ENCODE peak calls at places on chromosomes 2 and 18, in seven cellular contexts. S is cardiac muscle cell, N is IMR-90, J is iPS DF 6.9, P is H1, B is RWPE2, F is aorta. U is an unnamed sample. For H3K4me1, the result is how much of the 10 kb centered on the place peaks cover.

GRCh38 chr2:62306751-62307468 is 111.0 kb downstream of the B3GNT2 start:
- DNase-seq in F (no peak), P (no peak), N (peak), B (no peak), J (no peak), S (peak), U (peak)

GRCh38 chr2:32965523-32966171 is 18.9 kb downstream of the LTBP1 start:
- DNase-seq in S (no peak), P (no peak), N (no peak), B (no peak), F (no peak), J (no peak), U (no peak)

GRCh38 chr18:13375302-13376255 is 157.0 kb downstream of the LDLRAD4 start:
- DNase-seq in P (no peak), S (peak), N (peak), B (peak), F (peak), J (no peak), U (no peak)

GRCh38 chr2:229342376-229342775 is 71.3 kb upstream of the PID1 start:
- DNase-seq in N (no peak), J (peak), F (peak), B (no peak), S (peak), P (peak), U (peak)

GRCh38 chr2:1236596-1236995 is 176.7 kb upstream of the TPO start:
- DNase-seq in P (no peak), N (no peak), J (no peak), S (no peak), F (no peak), B (no peak), U (no peak)

GRCh38 chr2:149657393-149657792 is 69.8 kb upstream of the MMADHC start:
- DNase-seq in B (no peak), S (no peak), J (no peak), N (no peak), P (no peak), F (no peak), U (no peak)

GRCh38 chr2:71070294-71071025 is 2.0 kb downstream of the NAGK start:
- DNase-seq in S (peak), P (no peak), B (no peak), N (peak), J (no peak), F (no peak), U (no peak)

GRCh38 chr2:216034065-216034464 is 20.7 kb upstream of the MREG start:
- DNase-seq in B (no peak), J (peak), N (peak), P (peak), F (peak), S (peak), U (peak)

GRCh38 chr2:194842871-194843270 is 814.2 kb upstream of the SLC39A10 start:
- DNase-seq in F (peak), P (no peak), B (no peak), N (no peak), S (no peak), J (no peak), U (peak)

GRCh38 chr2:240419321-240419720 is 16.1 kb upstream of the GPC1 start:
- DNase-seq in F (no peak), B (no peak), S (no peak), J (no peak), P (no peak), N (no peak), U (no peak)

GRCh38 chr2:99106905-99107304 is 34.6 kb upstream of the C2orf15 start:
- DNase-seq in F (no peak), S (no peak), P (no peak), B (no peak), J (no peak), N (no peak), U (no peak)

GRCh38 chr2:200931227-200931626 is 32.2 kb downstream of the ORC2 start:
- DNase-seq in B (no peak), F (no peak), P (no peak), N (peak), S (peak), J (no peak), U (no peak)

GRCh38 chr2:161166538-161167409 is 6.5 kb downstream of the TANK start:
- DNase-seq in B (no peak), P (no peak), N (peak), S (no peak), J (no peak), F (no peak), U (no peak)

GRCh38 chr2:241541564-241542277 is 16.8 kb upstream of the BOK start:
- DNase-seq in P (no peak), N (no peak), F (no peak), B (no peak), J (no peak), S (no peak), U (no peak)

GRCh38 chr2:88549616-88550292 is 77.5 kb downstream of the EIF2AK3 start:
- DNase-seq in P (peak), B (no peak), J (no peak), N (no peak), S (no peak), F (no peak), U (no peak)

GRCh38 chr2:36088716-36089328 is 266.8 kb upstream of the CRIM1 start:
- DNase-seq in F (no peak), P (no peak), B (peak), J (no peak), N (no peak), S (no peak), U (no peak)

GRCh38 chr2:48452108-48452507 is 77.8 kb upstream of the STON1 start:
- DNase-seq in N (no peak), P (no peak), J (no peak), F (no peak), B (no peak), S (no peak), U (no peak)

GRCh38 chr2:98405301-98405700 is 39.4 kb upstream of the INPP4A start:
- DNase-seq in J (no peak), S (no peak), B (no peak), F (no peak), P (peak), N (no peak), U (no peak)

GRCh38 chr2:161971532-161971931 is 102.5 kb downstream of the DPP4 start:
- DNase-seq in F (no peak), S (no peak), P (no peak), N (no peak), B (no peak), J (no peak), U (no peak)

GRCh38 chr2:68971591-68972231 is 2.7 kb upstream of the GKN1 start:
- DNase-seq in B (peak), J (no peak), S (peak), N (peak), P (no peak), F (no peak), U (peak)

GRCh38 chr2:178477443-178478099 is 829 bp downstream of the FKBP7 start:
- DNase-seq in F (no peak), J (no peak), P (no peak), B (no peak), N (no peak), S (peak), U (peak)

GRCh38 chr2:105388971-105389381 is 9.9 kb downstream of the FHL2 start:
- DNase-seq in P (no peak), B (no peak), J (no peak), F (no peak), N (peak), S (peak), U (no peak)

GRCh38 chr2:24272907-24273306 is 87.4 kb downstream of the ITSN2 start:
- DNase-seq in S (peak), J (no peak), N (no peak), P (no peak), B (no peak), F (no peak), U (no peak)

GRCh38 chr2:33034784-33035183 is 88.0 kb downstream of the LTBP1 start:
- DNase-seq in B (no peak), F (no peak), P (no peak), S (peak), J (no peak), N (no peak), U (no peak)

GRCh38 chr2:134884435-134884834 is 34.2 kb upstream of the CCNT2 start:
- DNase-seq in F (no peak), N (no peak), J (no peak), P (no peak), S (no peak), B (no peak), U (no peak)

GRCh38 chr2:58131191-58132011 is 84.8 kb downstream of the VRK2 start:
- DNase-seq in P (no peak), B (no peak), N (peak), J (no peak), F (no peak), S (peak), U (peak)

GRCh38 chr18:73023975-73024374 is 156.2 kb upstream of the NETO1 start:
- DNase-seq in F (no peak), P (no peak), B (no peak), N (no peak), J (no peak), S (no peak), U (no peak)

GRCh38 chr2:61443342-61444041 is 27.4 kb downstream of the USP34 start:
- DNase-seq in P (no peak), F (no peak), S (no peak), N (no peak), J (no peak), B (no peak), U (no peak)

GRCh38 chr2:97966545-97967215 is 29.1 kb downstream of the TMEM131 start:
- DNase-seq in B (no peak), S (no peak), F (no peak), N (peak), P (no peak), J (no peak), U (no peak)

GRCh38 chr2:29509397-29509796 is 394.2 kb downstream of the CLIP4 start:
- DNase-seq in P (no peak), J (no peak), B (no peak), S (no peak), N (peak), F (no peak), U (no peak)

GRCh38 chr2:230358305-230358704 is 31.3 kb downstream of the SP140L start:
- DNase-seq in F (no peak), J (no peak), N (peak), S (peak), B (no peak), P (no peak), U (no peak)

GRCh38 chr2:74735544-74735943 is 81.5 kb downstream of the SEMA4F start:
- DNase-seq in P (no peak), F (no peak), S (no peak), N (no peak), B (no peak), J (no peak), U (peak)

GRCh38 chr18:46265190-46266156 is 161.3 kb downstream of the HAUS1 start:
- DNase-seq in P (no peak), B (no peak), J (no peak), F (no peak), N (no peak), S (no peak), U (no peak)

GRCh38 chr18:23964282-23965238 is 50.0 kb upstream of the TTC39C start:
- DNase-seq in F (no peak), B (no peak), N (no peak), S (no peak), J (no peak), P (peak), U (no peak)

GRCh38 chr18:22933206-22933957 is at the start of gene RBBP8:
- DNase-seq in J (peak), F (peak), B (peak), P (peak), S (peak), N (peak), U (peak)

GRCh38 chr2:43375746-43376522 is 149.5 kb upstream of the ZFP36L2 start:
- DNase-seq in N (no peak), P (no peak), S (no peak), B (no peak), J (no peak), F (no peak), U (no peak)

GRCh38 chr2:147546109-147546508 is 298.7 kb upstream of the ACVR2A start:
- DNase-seq in S (no peak), B (no peak), P (no peak), F (no peak), N (no peak), J (no peak), U (no peak)

GRCh38 chr2:171762879-171763573 is 75.8 kb downstream of the DYNC1I2 start:
- DNase-seq in J (no peak), P (no peak), F (no peak), B (no peak), N (peak), S (peak), U (no peak)

GRCh38 chr18:51397347-51397962 is 200.0 kb upstream of the MEX3C start:
- DNase-seq in N (no peak), S (no peak), J (no peak), P (no peak), F (no peak), B (no peak), U (no peak)

GRCh38 chr2:168186452-168186851 is 60.9 kb downstream of the STK39 start:
- DNase-seq in B (no peak), P (no peak), F (no peak), J (no peak), N (no peak), S (no peak), U (no peak)
- H3K4me1 ChIP-seq in B (half or more), P (under half), F (under half), J (under half), N (under half), S (half or more), U (under half)

DNA sequence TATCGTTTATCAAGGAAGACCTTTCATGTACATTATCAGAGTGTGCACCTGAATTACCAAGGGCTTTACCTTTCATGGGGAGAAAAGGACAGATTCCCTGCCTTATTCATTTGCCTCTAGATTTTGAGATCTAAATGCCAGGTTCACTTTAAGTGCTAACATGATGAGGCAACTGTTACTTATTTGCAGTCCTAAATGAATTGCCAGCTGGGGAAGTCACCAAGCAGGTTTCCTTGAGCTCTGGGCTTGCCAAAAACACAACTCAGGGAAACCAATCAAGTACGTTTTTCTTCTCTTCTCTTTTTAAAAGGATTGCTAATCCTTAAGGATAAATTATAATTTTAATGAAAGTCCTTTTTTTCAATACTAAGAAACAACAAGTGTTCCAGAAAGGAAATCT is 70.6 kb downstream of the RTN4 start:
- DNase-seq in P (no peak), S (no peak), J (no peak), F (no peak), N (no peak), B (no peak), U (no peak)
- H3K4me1 ChIP-seq in P (under half), S (under half), J (under half), F (under half), N (under half), B (under half), U (under half)

DNA sequence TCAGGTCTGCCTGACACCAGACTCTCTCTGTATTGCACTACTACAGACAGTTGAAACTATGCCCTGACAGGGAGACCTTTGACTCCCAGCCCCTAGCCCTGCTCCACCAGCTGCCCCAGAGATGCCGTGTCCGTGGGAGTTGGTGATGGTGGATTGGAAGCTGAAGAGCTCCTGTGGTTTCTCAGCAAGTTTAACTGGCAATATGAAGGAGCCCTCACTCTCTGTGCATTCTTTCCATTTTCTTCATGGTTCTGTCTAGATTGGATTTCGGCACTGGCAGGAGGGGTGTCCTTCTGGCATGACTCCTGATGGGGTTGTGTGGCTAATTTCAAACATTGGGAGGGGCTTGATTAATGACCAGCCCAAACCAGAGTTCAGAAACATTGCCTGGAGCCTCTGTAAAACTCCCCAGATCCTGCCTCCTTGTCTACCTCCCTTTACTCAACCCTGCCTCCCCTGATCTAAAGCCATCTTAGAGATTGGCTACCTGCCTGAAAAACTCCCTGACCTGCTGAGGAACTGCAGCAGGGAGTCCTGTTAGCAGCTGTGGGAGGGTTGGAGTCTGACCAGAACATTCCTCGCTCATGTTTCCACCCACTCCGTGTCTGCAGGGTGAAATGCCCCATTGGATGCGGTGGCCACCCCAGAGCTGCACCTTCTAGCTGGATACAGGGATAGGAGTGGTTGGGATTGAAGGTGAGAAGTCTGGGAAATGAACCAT is 206.9 kb upstream of the SPRED2 start:
- DNase-seq in N (peak), S (peak), F (no peak), P (no peak), J (no peak), B (no peak), U (no peak)
- H3K4me1 ChIP-seq in N (under half), S (under half), F (under half), P (under half), J (under half), B (under half), U (under half)

DNA sequence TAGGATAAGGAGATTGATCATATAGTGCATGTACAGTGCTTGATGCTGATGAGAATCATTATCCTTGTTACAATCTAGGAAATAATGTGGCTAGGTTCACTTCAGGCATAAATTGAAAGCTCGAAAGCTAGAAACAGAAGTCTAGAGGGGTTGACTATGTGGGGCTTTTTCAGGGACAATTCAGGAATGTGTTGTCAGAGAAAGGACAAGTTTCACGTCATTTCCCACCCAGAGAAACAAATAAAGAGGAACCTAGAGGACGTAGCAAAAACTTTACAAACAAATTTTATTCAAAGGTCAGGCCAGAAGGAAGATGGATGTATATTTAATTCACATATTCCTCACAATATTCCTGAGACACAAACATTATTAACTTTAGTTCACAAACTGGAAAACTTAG is 7.6 kb downstream of the CYRIA start:
- DNase-seq in F (no peak), S (no peak), J (no peak), N (no peak), P (no peak), B (no peak), U (no peak)
- H3K4me1 ChIP-seq in F (under half), S (under half), J (under half), N (under half), P (under half), B (under half), U (under half)

GRCh38 chr2:157897106-157897971 is 21.2 kb upstream of the ACVR1 start:
- DNase-seq in B (no peak), F (no peak), J (no peak), N (no peak), S (no peak), P (no peak), U (no peak)
- H3K4me1 ChIP-seq in B (under half), F (under half), J (under half), N (under half), S (under half), P (under half), U (under half)

DNA sequence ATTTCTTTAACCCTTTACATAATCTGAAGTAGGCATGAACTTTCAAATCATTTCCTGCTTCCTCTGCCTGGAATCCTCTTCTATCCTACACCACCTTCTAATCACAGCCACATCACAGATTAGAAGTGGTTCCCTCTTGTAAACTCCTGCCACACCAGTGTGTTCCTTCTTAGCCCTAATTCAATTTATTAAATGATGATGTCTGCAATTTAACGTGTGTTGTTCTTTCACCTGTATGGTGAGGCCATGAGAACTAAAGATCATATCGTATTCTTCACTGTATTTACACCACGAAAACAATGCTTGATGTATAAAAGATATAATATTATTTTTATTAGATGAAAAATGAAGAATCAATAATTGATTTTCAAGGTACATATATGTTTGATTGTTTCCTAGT is 494.3 kb downstream of the EPHA4 start:
- DNase-seq in S (no peak), N (no peak), P (no peak), B (no peak), F (no peak), J (no peak), U (no peak)
- H3K4me1 ChIP-seq in S (under half), N (under half), P (under half), B (under half), F (under half), J (under half), U (under half)

GRCh38 chr18:39698436-39698835 is 2132.8 kb upstream of the CELF4 start:
- DNase-seq in S (no peak), J (no peak), P (no peak), B (no peak), F (no peak), N (no peak), U (no peak)
- H3K4me1 ChIP-seq in S (under half), J (under half), P (under half), B (under half), F (under half), N (under half), U (under half)

GRCh38 chr2:39419282-39420223 is 17.5 kb downstream of the MAP4K3 start:
- DNase-seq in N (peak), F (no peak), B (no peak), J (no peak), S (peak), P (no peak), U (no peak)
- H3K4me1 ChIP-seq in N (under half), F (under half), B (under half), J (under half), S (under half), P (under half), U (under half)

GRCh38 chr2:217865373-217865772 is 137.4 kb downstream of the TNS1 start:
- DNase-seq in B (no peak), S (no peak), J (no peak), P (no peak), N (no peak), F (no peak), U (no peak)

GRCh38 chr2:217864960-217865359 is 137.8 kb downstream of the TNS1 start:
- DNase-seq in P (no peak), B (no peak), J (no peak), N (no peak), F (no peak), S (no peak), U (no peak)

GRCh38 chr2:217861334-217861877 is 141.4 kb downstream of the TNS1 start:
- DNase-seq in F (no peak), S (no peak), J (no peak), N (no peak), B (no peak), P (no peak), U (no peak)

GRCh38 chr2:217866457-217866856 is 136.3 kb downstream of the TNS1 start:
- DNase-seq in B (no peak), S (no peak), P (no peak), F (no peak), N (no peak), J (no peak), U (no peak)

DNA sequence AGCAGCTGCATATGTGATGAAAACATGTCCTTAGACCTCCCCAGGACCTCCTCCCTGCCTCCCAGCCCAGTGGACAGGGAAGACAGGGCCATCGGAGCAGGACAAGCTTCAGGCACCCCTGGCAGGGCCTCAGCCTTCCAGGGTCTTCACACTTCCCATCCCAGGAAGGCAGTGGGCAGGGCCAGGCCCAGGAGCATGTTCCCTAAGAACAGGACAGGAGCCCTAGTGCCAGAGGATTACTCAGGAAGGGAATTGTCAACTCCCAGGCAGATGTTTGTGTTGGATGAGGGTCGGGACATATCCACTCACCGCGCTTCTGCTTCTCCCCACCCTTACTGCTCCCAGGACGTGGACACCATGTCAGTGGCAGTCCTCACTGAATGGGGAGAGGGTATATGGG is 138.9 kb downstream of the TNS1 start:
- DNase-seq in J (no peak), P (no peak), F (no peak), B (no peak), N (no peak), S (no peak), U (no peak)
- H3K4me1 ChIP-seq in J (under half), P (under half), F (under half), B (under half), N (under half), S (under half), U (under half)